ENCODE peak calls at places on chromosomes 12 and 14, in five cellular contexts. B is body of pancreas, X is heart left ventricle, M is cardiac muscle cell, T is GM23248. Y is an unnamed sample. For H3K36me3, the result is how much of the 10 kb centered on the place peaks cover.

GRCh38 chr12:82912406-82912805 is 225.7 kb downstream of the TMTC2 start:
- DNase-seq in B (no peak), X (no peak), M (no peak), T (peak), Y (no peak)

GRCh38 chr14:21098134-21098891 is at the start of gene ZNF219:
- DNase-seq in B (peak), X (peak), M (peak), T (peak), Y (peak)

GRCh38 chr12:23041774-23042173 is 416.8 kb downstream of the ETNK1 start:
- DNase-seq in B (no peak), X (no peak), M (no peak), T (no peak), Y (no peak)

GRCh38 chr12:27754795-27755194 is 25.2 kb upstream of the KLHL42 start:
- DNase-seq in B (peak), X (no peak), M (no peak), T (no peak), Y (no peak)

GRCh38 chr12:132610051-132610759 is at the start of gene LRCOL1:
- DNase-seq in B (peak), X (peak), M (no peak), T (peak), Y (no peak)

GRCh38 chr12:39763071-39763893 is 143.7 kb upstream of the ABCD2 start:
- DNase-seq in B (no peak), X (no peak), M (no peak), T (no peak), Y (peak)

GRCh38 chr14:92747701-92748258 is 647 bp downstream of the LGMN start:
- DNase-seq in B (no peak), X (no peak), M (peak), T (peak), Y (peak)

GRCh38 chr14:99229654-99230215 is 42.3 kb downstream of the BCL11B start:
- DNase-seq in B (no peak), X (no peak), M (no peak), T (no peak), Y (no peak)

GRCh38 chr12:116690016-116690709 is 47.7 kb downstream of the SPRING1 start:
- DNase-seq in B (no peak), X (no peak), M (peak), T (no peak), Y (no peak)

GRCh38 chr14:92677087-92677668 is 71.2 kb downstream of the LGMN start:
- DNase-seq in B (no peak), X (no peak), M (no peak), T (no peak), Y (no peak)

GRCh38 chr12:121788176-121788818 is 5.2 kb downstream of the RHOF start:
- DNase-seq in B (no peak), X (no peak), M (no peak), T (no peak), Y (no peak)

GRCh38 chr12:62817556-62818271 is 117.2 kb downstream of the PPM1H start:
- DNase-seq in B (no peak), X (no peak), M (no peak), T (no peak), Y (no peak)

GRCh38 chr14:99899578-99900178 is 106.5 kb downstream of the EML1 start:
- DNase-seq in B (no peak), X (no peak), M (peak), T (peak), Y (no peak)

GRCh38 chr12:15834575-15834974 is 45.4 kb upstream of the EPS8 start:
- DNase-seq in B (no peak), X (no peak), M (no peak), T (peak), Y (no peak)

GRCh38 chr12:76637807-76638206 is 78.2 kb upstream of the OSBPL8 start:
- DNase-seq in B (no peak), X (no peak), M (no peak), T (peak), Y (no peak)

GRCh38 chr12:14356147-14356546 is 9.3 kb upstream of the ATF7IP start:
- DNase-seq in B (no peak), X (no peak), M (no peak), T (peak), Y (no peak)

GRCh38 chr12:76678992-76679391 is 84.9 kb upstream of the ZDHHC17 start:
- DNase-seq in B (no peak), X (no peak), M (no peak), T (no peak), Y (no peak)

GRCh38 chr14:32472081-32472480 is 143.0 kb downstream of the AKAP6 start:
- DNase-seq in B (no peak), X (no peak), M (no peak), T (no peak), Y (no peak)

GRCh38 chr12:131211279-131211938 is 257.7 kb downstream of the ADGRD1 start:
- DNase-seq in B (no peak), X (peak), M (no peak), T (no peak), Y (no peak)

GRCh38 chr14:77314043-77314442 is 6.6 kb downstream of the POMT2 start:
- DNase-seq in B (no peak), X (no peak), M (no peak), T (peak), Y (peak)

GRCh38 chr12:26406813-26407212 is 211.4 kb downstream of the SSPN start:
- DNase-seq in B (no peak), X (no peak), M (no peak), T (no peak), Y (no peak)

GRCh38 chr14:92684801-92685560 is 63.4 kb downstream of the LGMN start:
- DNase-seq in B (no peak), X (no peak), M (no peak), T (no peak), Y (no peak)

GRCh38 chr12:2306012-2306411 is 253.2 kb downstream of the CACNA1C start:
- DNase-seq in B (no peak), X (no peak), M (no peak), T (no peak), Y (no peak)

DNA sequence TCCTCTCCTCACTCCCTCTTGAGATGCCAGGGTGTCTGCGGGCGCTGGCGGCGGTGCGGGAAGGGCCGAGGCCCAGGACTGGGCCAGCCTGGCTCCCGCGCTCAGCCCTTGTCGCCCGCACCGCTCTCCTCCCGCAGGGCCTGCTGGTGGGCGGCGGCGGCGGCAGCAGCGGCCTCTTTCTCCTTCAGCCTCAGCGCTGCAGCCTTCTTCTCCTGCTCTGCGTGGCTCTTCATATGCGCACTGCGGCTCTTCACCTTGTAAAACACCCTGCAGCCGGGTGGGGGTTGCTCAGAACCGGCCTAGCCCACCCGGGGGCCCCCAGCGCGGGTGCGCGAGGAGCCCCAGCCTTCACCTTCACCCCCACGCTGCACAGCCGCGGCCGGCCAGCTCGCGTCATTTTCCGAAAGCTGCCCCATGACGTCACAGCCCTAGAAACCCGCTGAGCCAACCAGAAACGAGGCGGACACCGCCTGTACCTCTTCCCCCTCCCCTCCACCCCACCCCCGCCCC is 4.6 kb upstream of the PNMA1 start:
- DNase-seq in B (no peak), X (no peak), M (no peak), T (no peak), Y (no peak)
- H3K36me3 ChIP-seq in B (under half), X (under half), M (under half), T (under half), Y (under half)

GRCh38 chr14:73725116-73726024 is 11.2 kb upstream of the PNMA1 start:
- DNase-seq in B (no peak), X (no peak), M (no peak), T (peak), Y (no peak)

GRCh38 chr14:73723411-73723798 is 9.2 kb upstream of the PNMA1 start:
- DNase-seq in B (no peak), X (no peak), M (no peak), T (peak), Y (no peak)

GRCh38 chr14:73724696-73725095 is 10.5 kb upstream of the PNMA1 start:
- DNase-seq in B (no peak), X (no peak), M (no peak), T (no peak), Y (no peak)

GRCh38 chr14:73722581-73722980 is 8.4 kb upstream of the PNMA1 start:
- DNase-seq in B (no peak), X (no peak), M (no peak), T (no peak), Y (no peak)

DNA sequence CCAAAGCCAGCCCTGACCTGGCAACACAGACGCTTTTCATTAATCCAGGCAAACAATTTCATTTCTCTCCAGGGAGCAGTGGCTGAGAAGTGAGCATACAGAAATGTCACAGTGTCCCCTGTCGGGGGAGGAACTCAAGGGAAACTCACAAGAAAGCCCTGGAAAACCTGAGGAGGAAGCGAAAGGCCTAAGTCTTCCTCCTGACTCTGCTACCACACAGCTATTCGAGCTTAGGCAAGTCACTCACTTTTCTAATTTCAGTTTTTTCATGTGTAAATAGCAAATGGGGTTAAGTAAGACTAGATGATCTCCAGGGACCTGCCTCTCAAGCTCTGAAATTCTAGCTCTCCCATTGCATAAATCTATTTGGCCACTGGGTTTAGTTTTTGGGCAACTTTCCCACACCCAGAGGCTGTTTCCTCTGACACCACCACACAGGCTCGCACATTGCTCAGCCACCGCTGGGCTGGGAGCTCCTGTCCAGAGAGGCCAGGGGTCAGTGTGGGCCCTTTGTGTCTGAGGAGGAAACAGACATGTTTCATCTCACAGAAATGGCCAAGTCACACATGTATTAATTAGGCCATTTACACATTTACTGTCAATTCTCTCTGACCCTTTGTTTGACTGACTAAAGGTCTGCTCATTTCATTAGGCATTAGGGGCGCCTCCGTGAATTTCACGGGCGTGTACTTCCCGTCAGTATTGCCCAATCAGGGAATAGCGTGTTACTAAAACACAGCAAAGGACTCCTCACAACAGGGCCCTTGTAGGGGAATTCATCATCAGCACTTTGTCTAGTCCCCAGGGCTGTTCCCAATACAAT is 9.8 kb upstream of the PNMA1 start:
- DNase-seq in B (peak), X (peak), M (no peak), T (peak), Y (peak)
- H3K4me3 ChIP-seq in B (no peak), X (no peak), M (no peak), T (peak), Y (no peak)

DNA sequence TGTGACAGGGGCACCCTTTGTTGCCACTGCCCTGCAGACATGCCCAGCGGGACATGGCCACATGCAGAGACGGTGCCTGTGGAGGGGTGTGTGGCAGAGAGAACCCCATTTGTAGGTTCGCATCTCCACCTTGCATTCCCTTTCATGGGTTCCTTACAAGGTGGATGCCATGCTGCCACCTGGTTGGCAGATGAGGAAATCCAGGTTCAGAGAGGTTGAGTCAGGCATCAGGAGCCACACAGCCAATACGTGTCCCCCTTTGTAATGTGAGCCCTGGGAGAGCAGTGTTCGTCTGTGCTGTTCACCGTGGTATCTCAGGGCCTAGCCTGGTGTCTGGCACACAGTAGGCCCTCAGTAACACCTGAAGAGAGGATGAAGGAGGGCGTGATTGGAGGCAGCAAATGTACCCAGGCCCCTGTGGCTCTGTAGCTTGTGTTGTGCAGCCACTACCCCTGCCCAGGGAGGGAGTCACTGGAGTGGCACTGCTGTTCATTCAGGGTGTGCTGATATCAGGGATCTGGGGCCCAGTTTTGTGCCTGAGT is 9.1 kb downstream of the SH2B3 start:
- DNase-seq in B (no peak), X (no peak), M (no peak), T (no peak), Y (no peak)
- H3K27ac ChIP-seq in B (no peak), X (peak), M (no peak), T (peak), Y (no peak)

GRCh38 chr12:6520186-6520585 is 14.1 kb upstream of the GAPDH start:
- DNase-seq in B (no peak), X (no peak), M (no peak), T (no peak), Y (no peak)
- H3K36me3 ChIP-seq in B (under half), X (under half), M (half or more), T (under half), Y (under half)

GRCh38 chr12:65895031-65895430 is 70.7 kb downstream of the HMGA2 start:
- DNase-seq in B (no peak), X (no peak), M (no peak), T (no peak), Y (no peak)

GRCh38 chr12:65894127-65894526 is 69.8 kb downstream of the HMGA2 start:
- DNase-seq in B (no peak), X (no peak), M (no peak), T (peak), Y (no peak)

GRCh38 chr12:65894624-65895023 is 70.3 kb downstream of the HMGA2 start:
- DNase-seq in B (no peak), X (no peak), M (no peak), T (no peak), Y (no peak)

GRCh38 chr12:65896743-65897142 is 72.5 kb downstream of the HMGA2 start:
- DNase-seq in B (no peak), X (no peak), M (no peak), T (no peak), Y (no peak)

GRCh38 chr12:65895759-65896656 is 71.7 kb downstream of the HMGA2 start:
- DNase-seq in B (no peak), X (no peak), M (no peak), T (no peak), Y (no peak)
- H3K4me3 ChIP-seq in B (no peak), X (no peak), M (no peak), T (no peak), Y (no peak)

DNA sequence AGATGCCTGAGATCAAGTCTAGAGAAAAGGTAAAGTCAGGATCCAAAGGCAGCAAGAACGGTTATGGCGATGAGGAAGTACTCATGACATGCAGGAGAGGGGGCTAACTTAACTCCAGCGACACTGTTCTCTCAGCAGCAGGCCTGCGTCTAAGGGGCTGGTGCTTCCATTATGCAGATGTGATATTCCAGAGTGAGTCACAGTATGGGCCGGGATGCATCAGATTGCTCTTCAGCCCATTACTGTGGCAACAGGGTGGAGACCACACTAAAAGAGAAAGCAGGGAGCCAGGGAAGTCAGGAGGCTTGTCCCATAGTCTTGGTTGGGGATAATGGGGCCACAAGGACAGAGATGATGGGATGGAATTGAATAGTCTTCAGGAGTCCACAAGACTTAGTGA is 151.8 kb upstream of the NTF3 start:
- DNase-seq in B (no peak), X (no peak), M (no peak), T (peak), Y (no peak)
- H3K27ac ChIP-seq in B (no peak), X (no peak), M (no peak), T (no peak), Y (no peak)

DNA sequence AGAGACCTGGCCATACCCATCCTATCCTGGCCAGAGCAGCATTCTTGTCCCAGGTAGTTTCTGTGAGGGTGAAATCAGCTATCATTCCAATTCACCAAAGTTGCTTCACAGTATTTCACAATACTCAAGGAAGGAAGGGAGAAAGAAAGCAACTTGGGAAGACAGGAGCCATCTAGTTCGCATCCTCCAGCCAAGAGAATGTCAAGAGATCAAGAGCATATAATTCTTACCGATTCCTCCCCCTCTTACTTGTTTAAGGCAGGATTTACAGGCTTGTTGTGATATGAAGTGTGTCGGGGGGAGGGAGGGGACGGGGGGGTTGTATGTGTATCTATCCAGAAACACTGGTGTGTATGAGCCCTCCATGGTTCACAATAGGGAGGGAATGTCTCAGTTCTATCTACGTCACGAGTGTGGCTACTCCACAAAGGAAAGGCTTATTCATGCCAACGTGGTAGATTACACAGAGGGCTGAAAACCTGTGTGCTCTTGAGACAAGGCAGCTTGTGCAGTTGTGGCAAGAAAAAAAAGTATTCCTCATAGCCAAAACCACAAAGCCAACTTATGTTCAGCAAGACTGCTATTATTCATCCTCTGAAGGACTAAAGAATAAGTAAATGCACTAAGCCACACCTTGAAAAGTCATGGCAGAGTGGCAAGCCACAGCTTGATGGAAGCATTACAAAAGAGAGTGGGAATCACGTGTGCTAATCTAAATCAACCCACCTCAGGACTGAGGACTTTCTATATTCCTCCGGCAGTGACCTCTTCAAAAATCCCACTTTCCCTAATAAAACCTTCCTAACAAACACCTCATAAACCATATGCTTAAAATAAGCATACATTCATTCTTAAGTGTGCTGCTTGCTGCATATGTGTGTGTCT is 35.0 kb downstream of the CORO1C start:
- DNase-seq in B (no peak), X (no peak), M (no peak), T (peak), Y (peak)
- H3K36me3 ChIP-seq in B (under half), X (under half), M (under half), T (half or more), Y (under half)

GRCh38 chr14:94175403-94176146 is 1.5 kb downstream of the PPP4R4 start:
- DNase-seq in B (no peak), X (no peak), M (no peak), T (peak), Y (no peak)
- H3K4me3 ChIP-seq in B (no peak), X (peak), M (peak), T (no peak), Y (no peak)